ENCODE peak calls at places on chromosomes 13 and 19, in five cellular contexts. R is adrenal gland, Q is GM12892, O is A549, H is body of pancreas. N is an unnamed sample.

GRCh38 chr13:27281420-27281819 is 10.8 kb downstream of the RASL11A start:
- DNase-seq in R (no peak), O (no peak), Q (no peak), H (no peak), N (no peak)

GRCh38 chr13:75736132-75736531 is 100.0 kb downstream of the LMO7 start:
- DNase-seq in O (no peak), R (no peak), H (no peak), Q (no peak), N (no peak)

GRCh38 chr19:52248256-52248655 is 21.1 kb upstream of the ZNF766 start:
- DNase-seq in H (peak), Q (no peak), O (no peak), R (peak), N (peak)

GRCh38 chr19:38216785-38217746 is 7.0 kb downstream of the DPF1 start:
- DNase-seq in R (no peak), O (no peak), Q (no peak), H (no peak), N (no peak)

GRCh38 chr19:48637948-48638830 is 1.0 kb upstream of the DBP start:
- DNase-seq in Q (peak), O (peak), R (peak), H (peak), N (peak)

GRCh38 chr19:351976-352625 is 7.5 kb upstream of the MIER2 start:
- DNase-seq in R (no peak), O (no peak), H (no peak), Q (no peak), N (no peak)

GRCh38 chr13:40981361-40981760 is 37.8 kb downstream of the ELF1 start:
- DNase-seq in O (no peak), Q (no peak), R (no peak), H (no peak), N (peak)

GRCh38 chr13:113726961-113727411 is 32.0 kb upstream of the TMEM255B start:
- DNase-seq in H (peak), O (no peak), Q (no peak), R (peak), N (no peak)

GRCh38 chr13:80307401-80307987 is 33.4 kb downstream of the SPRY2 start:
- DNase-seq in R (no peak), H (no peak), O (no peak), Q (no peak), N (no peak)

GRCh38 chr13:59337070-59337469 is 826.7 kb downstream of the DIAPH3 start:
- DNase-seq in R (no peak), O (no peak), H (no peak), Q (no peak), N (no peak)

GRCh38 chr13:48749144-48749543 is 95.4 kb downstream of the CYSLTR2 start:
- DNase-seq in Q (no peak), O (no peak), H (no peak), R (peak), N (peak)

GRCh38 chr13:27450921-27451461 is 627 bp upstream of the MTIF3 start:
- DNase-seq in H (peak), O (peak), Q (no peak), R (peak), N (peak)

GRCh38 chr19:815079-815774 is 6.5 kb downstream of the PLPPR3 start:
- DNase-seq in O (no peak), R (no peak), Q (no peak), H (no peak), N (no peak)

GRCh38 chr13:50989476-50989875 is 79.9 kb downstream of the RNASEH2B start:
- DNase-seq in Q (no peak), R (no peak), O (peak), H (no peak), N (peak)

GRCh38 chr19:16389848-16390247 is 65.2 kb downstream of the KLF2 start:
- DNase-seq in H (no peak), R (no peak), Q (no peak), O (no peak), N (no peak)

GRCh38 chr19:4452230-4452990 is 5.2 kb downstream of the UBXN6 start:
- DNase-seq in R (no peak), O (no peak), H (no peak), Q (peak), N (no peak)

GRCh38 chr13:50357136-50357535 is 341.9 kb downstream of the KCNRG start:
- DNase-seq in O (no peak), R (no peak), H (no peak), Q (no peak), N (no peak)

GRCh38 chr13:31895687-31896086 is 135.9 kb upstream of the FRY start:
- DNase-seq in R (no peak), H (no peak), Q (no peak), O (no peak), N (no peak)

GRCh38 chr19:46610851-46611770 is 10.0 kb downstream of the CALM3 start:
- DNase-seq in R (no peak), H (no peak), O (no peak), Q (no peak), N (no peak)

GRCh38 chr13:41056194-41056593 is 5.1 kb upstream of the WBP4 start:
- DNase-seq in R (no peak), O (no peak), Q (no peak), H (no peak), N (no peak)

GRCh38 chr13:42064259-42064658 is 15.8 kb downstream of the DGKH start:
- DNase-seq in O (no peak), Q (no peak), H (no peak), R (no peak), N (no peak)

GRCh38 chr19:4930664-4931063 is 21.4 kb downstream of the UHRF1 start:
- DNase-seq in Q (no peak), H (no peak), R (peak), O (no peak), N (no peak)

GRCh38 chr19:778910-779653 is 18.2 kb upstream of the PTBP1 start:
- DNase-seq in H (peak), R (peak), O (peak), Q (no peak), N (no peak)

GRCh38 chr13:96781141-96781540 is 213.1 kb downstream of the OXGR1 start:
- DNase-seq in H (no peak), O (no peak), Q (no peak), R (no peak), N (no peak)

GRCh38 chr13:24458736-24459135 is 53.8 kb downstream of the PARP4 start:
- DNase-seq in Q (no peak), R (no peak), H (no peak), O (no peak), N (no peak)

GRCh38 chr19:23956051-23956450 is 41.4 kb downstream of the ZNF726 start:
- DNase-seq in R (no peak), H (no peak), Q (no peak), O (no peak), N (no peak)

GRCh38 chr19:18021121-18021755 is 13.3 kb downstream of the ARRDC2 start:
- DNase-seq in Q (no peak), R (peak), H (peak), O (peak), N (peak)

GRCh38 chr19:20238025-20238623 is 71.1 kb downstream of the ZNF486 start:
- DNase-seq in R (peak), H (peak), O (no peak), Q (no peak), N (peak)

GRCh38 chr13:45468676-45469075 is 3.9 kb downstream of the COG3 start:
- DNase-seq in Q (no peak), H (no peak), R (no peak), O (no peak), N (no peak)

GRCh38 chr19:13366529-13367143 is 139.6 kb downstream of the CACNA1A start:
- DNase-seq in O (peak), R (no peak), H (no peak), Q (no peak), N (peak)

GRCh38 chr13:79679334-79679733 is 198.4 kb downstream of the NDFIP2 start:
- DNase-seq in R (peak), H (peak), O (peak), Q (no peak), N (peak)

GRCh38 chr13:30766957-30767603 is 31.7 kb downstream of the ALOX5AP start:
- DNase-seq in R (no peak), Q (peak), O (no peak), H (no peak), N (no peak)

GRCh38 chr13:66207610-66208009 is 1022.5 kb downstream of the PCDH9 start:
- DNase-seq in Q (no peak), R (no peak), O (no peak), H (no peak), N (no peak)

GRCh38 chr13:82758056-82758455 is 1124.2 kb downstream of the SLITRK1 start:
- DNase-seq in Q (no peak), R (no peak), H (no peak), O (peak), N (peak)

GRCh38 chr13:50678464-50679162 is 164.9 kb downstream of the DLEU7 start:
- DNase-seq in Q (no peak), H (no peak), R (no peak), O (no peak), N (no peak)

GRCh38 chr19:17797397-17798201 is 2.7 kb downstream of the B3GNT3 start:
- DNase-seq in R (no peak), Q (no peak), H (peak), O (peak), N (no peak)

GRCh38 chr13:110388141-110388943 is 81.3 kb downstream of the COL4A2 start:
- DNase-seq in R (no peak), H (no peak), O (no peak), Q (no peak), N (no peak)

GRCh38 chr19:31350033-31350692 is 927 bp upstream of the TSHZ3 start:
- DNase-seq in R (peak), Q (no peak), O (no peak), H (no peak), N (no peak)

GRCh38 chr19:58346961-58347929 is 6.0 kb downstream of the A1BG start:
- DNase-seq in Q (peak), R (peak), H (peak), O (peak), N (no peak)
- TF ChIP-seq POLR2A in Q (peak), R (peak), H (peak), O (peak), N (no peak)

GRCh38 chr13:107806726-107807125 is 408.6 kb downstream of the LIG4 start:
- DNase-seq in O (no peak), H (no peak), R (no peak), Q (no peak), N (no peak)

GRCh38 chr13:107811233-107811632 is 404.1 kb downstream of the LIG4 start:
- DNase-seq in R (no peak), H (no peak), Q (no peak), O (no peak), N (no peak)

GRCh38 chr13:107809125-107809524 is 406.2 kb downstream of the LIG4 start:
- DNase-seq in R (no peak), H (no peak), Q (no peak), O (no peak), N (no peak)

GRCh38 chr13:107807306-107808073 is 407.8 kb downstream of the LIG4 start:
- DNase-seq in R (no peak), Q (no peak), O (no peak), H (no peak), N (no peak)

GRCh38 chr13:107808388-107808787 is 406.9 kb downstream of the LIG4 start:
- DNase-seq in Q (no peak), O (no peak), R (no peak), H (no peak), N (no peak)
- TF ChIP-seq POLR2A in Q (no peak), O (no peak), R (no peak), H (no peak), N (no peak)

DNA sequence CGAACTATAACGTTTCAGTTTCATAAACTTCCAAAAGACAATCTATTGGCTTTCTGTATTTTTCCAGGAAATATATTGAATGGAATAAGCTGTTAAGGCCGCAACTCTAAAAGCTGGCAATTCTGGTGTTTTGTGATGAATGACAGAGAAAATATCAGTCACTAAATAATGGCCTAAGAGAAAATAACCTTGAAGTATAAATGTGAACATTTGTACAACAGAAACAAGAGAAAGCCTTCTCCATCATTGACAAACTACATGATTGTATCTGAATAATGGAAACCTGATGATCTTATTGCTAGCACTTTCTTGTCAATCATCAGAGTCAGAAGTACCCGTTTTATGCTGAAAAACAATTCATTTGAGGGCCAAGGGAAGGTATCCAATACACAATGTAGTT is 134.3 kb downstream of the TRPC4 start:
- DNase-seq in R (no peak), Q (no peak), H (no peak), O (no peak), N (no peak)
- TF ChIP-seq POLR2A in R (no peak), Q (no peak), H (no peak), O (no peak), N (no peak)

DNA sequence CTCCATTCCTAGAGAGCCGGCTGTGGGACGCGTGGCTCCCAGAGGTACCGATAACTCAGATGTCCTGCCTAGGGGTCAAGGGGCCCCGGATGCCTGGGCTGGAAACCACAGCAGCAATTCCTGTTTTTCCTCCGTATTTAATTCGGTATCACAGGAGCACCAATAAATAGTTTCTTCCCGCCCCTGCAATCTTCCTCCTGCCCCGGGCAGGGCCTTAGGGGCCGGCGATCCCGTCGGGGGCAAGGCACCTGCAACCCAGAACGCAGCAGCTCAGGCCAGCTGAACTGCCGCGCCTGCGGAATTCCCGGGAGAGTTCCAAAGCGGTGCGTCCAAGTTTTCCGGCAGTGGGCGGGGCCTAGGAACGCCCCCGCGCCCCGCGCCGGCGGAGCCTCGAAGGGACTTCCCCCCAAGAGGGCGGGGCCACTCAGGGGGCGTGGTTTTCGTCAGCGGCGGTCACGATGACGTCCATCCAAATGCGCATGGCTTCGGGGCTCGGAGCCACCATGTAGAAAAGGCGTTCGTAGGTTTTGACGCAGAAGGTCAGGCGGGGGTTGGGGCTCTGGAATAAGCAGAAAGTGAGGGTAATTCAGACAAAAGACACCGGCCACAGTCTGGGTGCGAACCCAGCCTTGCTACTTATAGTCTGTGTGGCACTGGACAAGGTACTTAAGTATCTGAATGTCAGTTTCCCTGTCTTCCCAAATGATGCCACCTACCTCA is 9.7 kb upstream of the LYPD3 start:
- DNase-seq in Q (peak), O (peak), R (peak), H (peak), N (peak)
- TF ChIP-seq POLR2A in Q (peak), O (peak), R (peak), H (peak), N (peak)

GRCh38 chr19:2845107-2845506 is 3.8 kb downstream of the ZNF555 start:
- DNase-seq in Q (no peak), H (no peak), R (no peak), O (no peak), N (no peak)

GRCh38 chr19:2841858-2842574 is 741 bp downstream of the ZNF555 start:
- DNase-seq in Q (peak), O (no peak), R (no peak), H (no peak), N (no peak)

GRCh38 chr19:2837430-2837829 is 3.8 kb upstream of the ZNF555 start:
- DNase-seq in O (no peak), Q (no peak), H (no peak), R (no peak), N (no peak)

GRCh38 chr19:2846180-2846935 is 5.1 kb downstream of the ZNF555 start:
- DNase-seq in R (peak), O (no peak), Q (no peak), H (no peak), N (no peak)

GRCh38 chr19:2840794-2841790 is at the start of gene ZNF555:
- DNase-seq in Q (peak), H (peak), R (peak), O (peak), N (peak)
- TF ChIP-seq POLR2A in Q (no peak), H (peak), R (peak), O (peak), N (peak)

GRCh38 chr19:11964858-11965645 is at the start of gene ZNF763:
- DNase-seq in R (peak), Q (peak), H (peak), O (no peak), N (peak)
- TF ChIP-seq POLR2A in R (peak), Q (peak), H (peak), O (no peak), N (peak)

DNA sequence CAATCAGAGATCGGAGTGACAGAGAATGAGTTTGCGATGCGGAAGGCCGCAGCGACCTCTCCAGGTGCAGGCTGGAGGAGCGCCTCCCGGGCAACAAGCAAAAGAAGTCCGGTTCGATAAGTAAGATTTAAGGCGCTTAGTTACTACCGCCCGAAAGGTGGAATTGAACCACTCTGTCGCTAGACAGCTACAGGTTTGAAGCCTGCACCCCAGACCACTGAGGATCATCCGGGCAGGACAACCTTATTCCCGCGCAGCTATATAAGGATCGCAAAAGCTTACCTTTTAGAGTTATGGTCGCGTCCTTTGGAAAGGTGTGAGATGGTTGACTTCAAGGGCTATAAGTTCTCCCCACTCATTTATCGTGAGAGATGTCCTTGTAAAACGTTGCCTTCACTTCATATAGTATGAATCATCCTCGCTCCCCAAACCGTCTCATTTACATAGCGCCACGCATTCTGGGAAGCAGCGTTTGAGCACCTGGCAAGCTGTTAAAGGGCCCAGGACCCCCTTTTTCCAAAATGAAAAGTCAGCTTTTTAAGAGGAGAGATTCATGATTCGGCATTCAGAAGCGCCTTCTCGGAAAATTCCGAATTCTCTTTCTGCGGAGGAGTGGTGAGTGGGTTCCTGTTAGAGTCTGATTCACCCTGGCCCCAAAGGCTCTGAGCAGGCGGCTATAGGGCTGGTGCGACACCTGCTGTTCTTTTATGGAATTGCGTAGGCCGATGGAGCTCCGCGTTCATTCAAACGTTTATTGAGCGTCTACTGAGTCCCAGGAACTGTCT is 10.8 kb downstream of the FOSB start:
- DNase-seq in Q (peak), H (peak), O (peak), R (peak), N (peak)
- TF ChIP-seq POLR2A in Q (peak), H (peak), O (no peak), R (peak), N (peak)